ENCODE peak calls at places on chromosomes 13 and 19, in seven cellular contexts. M is tibial nerve, Y is ovary, B is A549, I is transverse colon, C is stomach, Z is GM12878. V is an unnamed sample.

GRCh38 chr13:32150794-32151193 is 119.2 kb downstream of the FRY start:
- DNase-seq in M (peak), Y (peak), B (no peak), I (peak), C (no peak), Z (no peak), V (peak)

GRCh38 chr19:447816-448546 is 12.9 kb downstream of the SHC2 start:
- DNase-seq in M (no peak), Y (no peak), B (no peak), I (peak), C (no peak), Z (no peak), V (no peak)

GRCh38 chr19:6278051-6278450 is 1.7 kb downstream of the MLLT1 start:
- DNase-seq in M (no peak), Y (no peak), B (no peak), I (no peak), C (no peak), Z (no peak), V (no peak)

GRCh38 chr19:40803857-40804782 is 5.1 kb downstream of the EGLN2 start:
- DNase-seq in M (no peak), Y (no peak), B (no peak), I (peak), C (peak), Z (peak), V (peak)

GRCh38 chr13:45055198-45055901 is 65.0 kb upstream of the GTF2F2 start:
- DNase-seq in M (no peak), Y (no peak), B (peak), I (peak), C (no peak), Z (peak), V (no peak)

GRCh38 chr13:96967248-96967745 is 27.0 kb downstream of the OXGR1 start:
- DNase-seq in M (no peak), Y (no peak), B (no peak), I (no peak), C (no peak), Z (no peak), V (no peak)

GRCh38 chr13:27120811-27121210 is 50.8 kb downstream of the USP12 start:
- DNase-seq in M (no peak), Y (no peak), B (no peak), I (no peak), C (no peak), Z (no peak), V (no peak)

GRCh38 chr13:50936681-50937080 is 27.1 kb downstream of the RNASEH2B start:
- DNase-seq in M (no peak), Y (no peak), B (no peak), I (no peak), C (no peak), Z (no peak), V (no peak)

GRCh38 chr19:55353803-55354697 is 469 bp downstream of the COX6B2 start:
- DNase-seq in M (no peak), Y (peak), B (peak), I (peak), C (peak), Z (no peak), V (peak)

GRCh38 chr19:29988351-29988750 is 46.3 kb downstream of the URI1 start:
- DNase-seq in M (no peak), Y (no peak), B (no peak), I (no peak), C (no peak), Z (no peak), V (no peak)

GRCh38 chr19:38849746-38850230 is at the start of gene HNRNPL:
- DNase-seq in M (no peak), Y (peak), B (no peak), I (peak), C (peak), Z (no peak), V (peak)

GRCh38 chr19:50214699-50215543 is 11.5 kb downstream of the MYH14 start:
- DNase-seq in M (no peak), Y (no peak), B (no peak), I (peak), C (peak), Z (no peak), V (peak)

GRCh38 chr13:100707818-100708740 is 33.5 kb upstream of the TMTC4 start:
- DNase-seq in M (no peak), Y (no peak), B (no peak), I (no peak), C (no peak), Z (no peak), V (no peak)

GRCh38 chr19:16327911-16328823 is 3.5 kb downstream of the KLF2 start:
- DNase-seq in M (peak), Y (peak), B (no peak), I (peak), C (peak), Z (no peak), V (peak)

GRCh38 chr13:31225998-31226675 is 26.4 kb downstream of the B3GLCT start:
- DNase-seq in M (no peak), Y (no peak), B (no peak), I (no peak), C (no peak), Z (no peak), V (no peak)

GRCh38 chr13:23723463-23723862 is 153.3 kb downstream of the TNFRSF19 start:
- DNase-seq in M (no peak), Y (no peak), B (no peak), I (no peak), C (no peak), Z (no peak), V (no peak)

GRCh38 chr13:98795220-98795619 is 42.7 kb upstream of the SLC15A1 start:
- DNase-seq in M (no peak), Y (no peak), B (no peak), I (no peak), C (no peak), Z (no peak), V (no peak)

GRCh38 chr19:372306-372890 is 27.8 kb upstream of the MIER2 start:
- DNase-seq in M (no peak), Y (peak), B (no peak), I (no peak), C (peak), Z (no peak), V (no peak)

GRCh38 chr19:8585894-8586750 is 8.9 kb upstream of the MYO1F start:
- DNase-seq in M (no peak), Y (no peak), B (no peak), I (peak), C (peak), Z (no peak), V (no peak)

GRCh38 chr19:49213791-49214190 is 56.2 kb downstream of the TRPM4 start:
- DNase-seq in M (no peak), Y (no peak), B (no peak), I (no peak), C (no peak), Z (no peak), V (no peak)

GRCh38 chr13:109700176-109700575 is 86.2 kb downstream of the IRS2 start:
- DNase-seq in M (peak), Y (peak), B (no peak), I (peak), C (peak), Z (no peak), V (peak)

GRCh38 chr19:48405850-48406249 is 12.4 kb downstream of the GRIN2D start:
- DNase-seq in M (no peak), Y (no peak), B (no peak), I (no peak), C (no peak), Z (no peak), V (no peak)

GRCh38 chr19:49954933-49955332 is 6.0 kb downstream of the SIGLEC11 start:
- DNase-seq in M (no peak), Y (no peak), B (no peak), I (no peak), C (peak), Z (no peak), V (no peak)

GRCh38 chr19:2047449-2048103 is 3.5 kb downstream of the MKNK2 start:
- DNase-seq in M (no peak), Y (peak), B (peak), I (peak), C (peak), Z (no peak), V (peak)

GRCh38 chr13:66210677-66211076 is 1019.5 kb downstream of the PCDH9 start:
- DNase-seq in M (no peak), Y (no peak), B (peak), I (no peak), C (no peak), Z (no peak), V (no peak)

GRCh38 chr19:47573076-47574026 is at the start of gene ZNF541:
- DNase-seq in M (peak), Y (peak), B (no peak), I (peak), C (peak), Z (no peak), V (peak)

GRCh38 chr13:26785845-26786630 is 25.5 kb upstream of the GPR12 start:
- DNase-seq in M (no peak), Y (no peak), B (no peak), I (peak), C (peak), Z (no peak), V (peak)

GRCh38 chr13:39148513-39148961 is 110.3 kb downstream of the NHLRC3 start:
- DNase-seq in M (no peak), Y (no peak), B (no peak), I (no peak), C (no peak), Z (no peak), V (no peak)

GRCh38 chr13:79799049-79799448 is 318.1 kb downstream of the NDFIP2 start:
- DNase-seq in M (no peak), Y (no peak), B (no peak), I (no peak), C (no peak), Z (no peak), V (no peak)

GRCh38 chr19:3263866-3264265 is 39.4 kb downstream of the CELF5 start:
- DNase-seq in M (no peak), Y (no peak), B (no peak), I (no peak), C (no peak), Z (no peak), V (no peak)

GRCh38 chr19:3268326-3268725 is 43.9 kb downstream of the CELF5 start:
- DNase-seq in M (no peak), Y (no peak), B (no peak), I (no peak), C (no peak), Z (no peak), V (no peak)

GRCh38 chr19:3266092-3266693 is 41.7 kb downstream of the CELF5 start:
- DNase-seq in M (no peak), Y (no peak), B (no peak), I (no peak), C (no peak), Z (no peak), V (no peak)

GRCh38 chr19:3266792-3267469 is 42.5 kb downstream of the CELF5 start:
- DNase-seq in M (no peak), Y (no peak), B (no peak), I (no peak), C (no peak), Z (no peak), V (no peak)

GRCh38 chr19:3265432-3265831 is 41.0 kb downstream of the CELF5 start:
- DNase-seq in M (no peak), Y (no peak), B (no peak), I (no peak), C (no peak), Z (no peak), V (no peak)
- TF ChIP-seq EP300 in M (no peak), Y (no peak), B (no peak), I (no peak), C (no peak), Z (no peak), V (no peak)

GRCh38 chr19:44848036-44848804 is 2.1 kb downstream of the NECTIN2 start:
- DNase-seq in M (no peak), Y (peak), B (no peak), I (no peak), C (no peak), Z (no peak), V (no peak)

GRCh38 chr19:44845612-44846454 is at the start of gene NECTIN2:
- DNase-seq in M (peak), Y (peak), B (peak), I (peak), C (peak), Z (peak), V (peak)

GRCh38 chr19:44847144-44848035 is 1.3 kb downstream of the NECTIN2 start:
- DNase-seq in M (peak), Y (peak), B (peak), I (peak), C (peak), Z (no peak), V (peak)

GRCh38 chr19:44845286-44845611 is 848 bp upstream of the NECTIN2 start:
- DNase-seq in M (no peak), Y (peak), B (no peak), I (no peak), C (no peak), Z (no peak), V (no peak)

GRCh38 chr19:44846455-44847143 is 502 bp downstream of the NECTIN2 start:
- DNase-seq in M (no peak), Y (peak), B (no peak), I (peak), C (no peak), Z (no peak), V (no peak)
- TF ChIP-seq EP300 in M (no peak), Y (no peak), B (no peak), I (no peak), C (no peak), Z (no peak), V (no peak)

GRCh38 chr13:106796280-106797047 is 228.5 kb upstream of the ARGLU1 start:
- DNase-seq in M (no peak), Y (no peak), B (no peak), I (no peak), C (no peak), Z (peak), V (no peak)
- TF ChIP-seq EP300 in M (no peak), Y (no peak), B (no peak), I (no peak), C (no peak), Z (peak), V (no peak)

GRCh38 chr13:54029226-54029625 is 1000.6 kb downstream of the OLFM4 start:
- DNase-seq in M (no peak), Y (no peak), B (no peak), I (no peak), C (no peak), Z (peak), V (no peak)
- TF ChIP-seq EP300 in M (no peak), Y (no peak), B (no peak), I (no peak), C (no peak), Z (no peak), V (no peak)

DNA sequence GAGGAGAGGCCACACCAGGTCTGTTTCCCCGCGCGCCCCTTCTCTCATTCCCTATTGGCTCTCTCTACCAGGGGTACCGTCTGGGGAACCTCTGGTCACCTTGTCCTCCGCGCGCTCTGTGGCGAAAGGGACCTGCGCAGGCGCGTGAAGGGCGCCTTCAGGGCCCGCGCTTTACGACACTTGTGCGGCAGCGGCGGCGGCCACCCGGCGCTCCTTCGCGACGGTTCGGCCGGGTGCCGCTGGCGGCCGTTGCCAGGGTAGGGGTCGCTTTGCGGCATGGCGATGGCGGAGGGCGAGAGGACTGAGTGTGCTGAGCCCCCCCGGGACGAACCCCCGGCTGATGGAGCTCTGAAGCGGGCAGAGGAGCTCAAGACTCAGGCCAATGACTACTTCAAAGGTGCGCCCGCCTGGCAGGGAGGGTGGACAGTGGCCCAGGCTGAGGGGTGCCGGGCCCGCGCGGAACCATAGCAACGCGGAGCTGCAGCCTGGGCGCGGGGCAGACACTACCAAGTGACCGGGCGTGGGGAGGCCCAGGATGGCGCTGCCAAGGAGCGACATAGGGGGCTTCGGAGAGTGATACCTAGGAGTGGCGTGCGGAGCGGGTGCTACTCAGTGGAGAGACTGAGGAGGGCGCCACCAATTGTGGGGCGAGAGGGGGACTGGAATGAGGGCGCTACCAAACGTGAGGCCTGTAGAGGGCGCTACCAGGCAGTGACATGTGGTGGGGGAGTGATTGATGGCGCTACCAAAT is at the start of gene PPP5C:
- DNase-seq in M (peak), Y (peak), B (peak), I (peak), C (peak), Z (peak), V (peak)
- TF ChIP-seq EP300 in M (peak), Y (no peak), B (no peak), I (no peak), C (no peak), Z (no peak), V (no peak)

DNA sequence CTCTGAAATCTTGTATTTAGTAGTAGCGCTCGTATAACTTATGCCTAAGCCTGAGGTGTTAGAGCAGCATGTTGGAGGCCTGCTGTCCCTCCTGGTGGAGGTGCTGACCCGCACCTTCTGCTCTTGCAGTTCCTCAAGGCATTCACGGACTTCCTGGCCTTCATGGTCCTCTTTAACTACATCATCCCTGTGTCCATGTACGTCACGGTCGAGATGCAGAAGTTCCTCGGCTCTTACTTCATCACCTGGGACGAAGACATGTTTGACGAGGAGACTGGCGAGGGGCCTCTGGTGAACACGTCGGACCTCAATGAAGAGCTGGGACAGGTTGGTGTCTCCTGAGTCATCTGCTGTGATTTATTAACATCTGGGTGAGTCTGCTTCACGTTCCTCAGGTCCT is 136.7 kb downstream of the ATP11A start:
- DNase-seq in M (no peak), Y (no peak), B (no peak), I (no peak), C (no peak), Z (no peak), V (no peak)
- TF ChIP-seq EP300 in M (no peak), Y (no peak), B (no peak), I (no peak), C (no peak), Z (no peak), V (no peak)

V was measured in upper lobe of left lung.